ENCODE peak calls at places on chromosome 20, in six cellular contexts. Z, W, M, N, A and S are unnamed samples.

GRCh38 chr20:19806806-19807691 is 49.0 kb downstream of the RIN2 start:
- DNase-seq in Z (peak), W (no peak), M (no peak), N (no peak), A (no peak), S (no peak)

GRCh38 chr20:41559658-41560057 is 58.5 kb downstream of the CHD6 start:
- DNase-seq in Z (no peak), W (no peak), M (no peak), N (no peak), A (no peak), S (no peak)

GRCh38 chr20:2421247-2421646 is 40.5 kb downstream of the TGM6 start:
- DNase-seq in Z (no peak), W (no peak), M (no peak), N (no peak), A (no peak), S (no peak)

GRCh38 chr20:58993332-58994248 is 12.5 kb downstream of the NELFCD start:
- DNase-seq in Z (no peak), W (peak), M (no peak), N (no peak), A (no peak), S (no peak)

GRCh38 chr20:60206259-60206658 is 248.0 kb downstream of the CDH26 start:
- DNase-seq in Z (no peak), W (peak), M (no peak), N (peak), A (peak), S (peak)

GRCh38 chr20:49394264-49394663 is 88.2 kb downstream of the KCNB1 start:
- DNase-seq in Z (no peak), W (no peak), M (no peak), N (no peak), A (no peak), S (no peak)

GRCh38 chr20:35650632-35651031 is 14.1 kb downstream of the CPNE1 start:
- DNase-seq in Z (no peak), W (no peak), M (no peak), N (no peak), A (no peak), S (no peak)

GRCh38 chr20:48622421-48622820 is 205.4 kb downstream of the PREX1 start:
- DNase-seq in Z (no peak), W (no peak), M (no peak), N (no peak), A (no peak), S (no peak)

GRCh38 chr20:35601021-35601973 is 14.3 kb upstream of the SPAG4 start:
- DNase-seq in Z (peak), W (peak), M (no peak), N (peak), A (no peak), S (peak)

GRCh38 chr20:38121741-38122140 is 43.3 kb downstream of the TGM2 start:
- DNase-seq in Z (no peak), W (peak), M (no peak), N (no peak), A (no peak), S (no peak)

GRCh38 chr20:3661060-3661820 is 2.0 kb downstream of the GFRA4 start:
- DNase-seq in Z (no peak), W (no peak), M (no peak), N (no peak), A (no peak), S (no peak)

GRCh38 chr20:9503530-9504251 is 10.7 kb upstream of the LAMP5 start:
- DNase-seq in Z (no peak), W (no peak), M (peak), N (no peak), A (peak), S (peak)

GRCh38 chr20:51480507-51481270 is 61.8 kb downstream of the NFATC2 start:
- DNase-seq in Z (no peak), W (no peak), M (no peak), N (no peak), A (no peak), S (no peak)

GRCh38 chr20:9051508-9051907 is 17.4 kb upstream of the PLCB4 start:
- DNase-seq in Z (peak), W (no peak), M (no peak), N (no peak), A (no peak), S (peak)

GRCh38 chr20:58294497-58295455 is 14.7 kb upstream of the RAB22A start:
- DNase-seq in Z (no peak), W (no peak), M (no peak), N (no peak), A (no peak), S (no peak)

GRCh38 chr20:21225215-21225947 is 77.8 kb upstream of the XRN2 start:
- DNase-seq in Z (no peak), W (no peak), M (no peak), N (no peak), A (no peak), S (no peak)

GRCh38 chr20:59598625-59599310 is 5.6 kb upstream of the PHACTR3 start:
- DNase-seq in Z (peak), W (no peak), M (peak), N (peak), A (peak), S (peak)

GRCh38 chr20:53857723-53858236 is 212.6 kb downstream of the BCAS1 start:
- DNase-seq in Z (peak), W (no peak), M (no peak), N (no peak), A (no peak), S (no peak)

GRCh38 chr20:62977613-62978558 is 25.4 kb downstream of the SLC17A9 start:
- DNase-seq in Z (no peak), W (no peak), M (no peak), N (peak), A (peak), S (peak)

GRCh38 chr20:36394340-36394965 is 88.3 kb downstream of the DLGAP4 start:
- DNase-seq in Z (no peak), W (no peak), M (no peak), N (no peak), A (no peak), S (no peak)

GRCh38 chr20:21499641-21500040 is 14.2 kb downstream of the NKX2-2 start:
- DNase-seq in Z (no peak), W (no peak), M (no peak), N (no peak), A (no peak), S (no peak)